ENCODE peak calls at places on chromosomes 5 and 9, in ten cellular contexts. One of them, this sample, is unnamed.

GRCh38 chr9:89168901-89169813 is 9.5 kb downstream of the SHC3 start:
- DNase-seq in CD4-positive, alpha-beta T cell: no peak
- DNase-seq in psoas muscle: no peak
- DNase-seq in amniotic stem cell: no peak
- DNase-seq in astrocyte of the cerebellum: no peak
- DNase-seq in activated CD8-positive, alpha-beta memory T cell treated with anti-CD3 and anti-CD28 coated beads, Interleukin-2, amount 50 U/mL, for 48 hours: no peak
- DNase-seq in dorsolateral prefrontal cortex: no peak
- DNase-seq in NCI-H1417 treated with DMSO at 0.1 percent for 48 hours: no peak
- DNase-seq in KBM-7: no peak
- DNase-seq in activated effector memory CD4-positive, alpha-beta T cell treated with Interleukin-2 at 50 U/mL for 16 hours: no peak
- DNase-seq in this sample: no peak

GRCh38 chr5:69415584-69415958 is 655 bp downstream of the MARVELD2 start:
- DNase-seq in CD4-positive, alpha-beta T cell: no peak
- DNase-seq in psoas muscle: no peak
- DNase-seq in amniotic stem cell: no peak
- DNase-seq in astrocyte of the cerebellum: no peak
- DNase-seq in activated CD8-positive, alpha-beta memory T cell treated with anti-CD3 and anti-CD28 coated beads, Interleukin-2, amount 50 U/mL, for 48 hours: no peak
- DNase-seq in dorsolateral prefrontal cortex: no peak
- DNase-seq in NCI-H1417 treated with DMSO at 0.1 percent for 48 hours: no peak
- DNase-seq in KBM-7: no peak
- DNase-seq in activated effector memory CD4-positive, alpha-beta T cell treated with Interleukin-2 at 50 U/mL for 16 hours: no peak
- DNase-seq in this sample: no peak

GRCh38 chr5:115873392-115873791 is 31.7 kb downstream of the AP3S1 start:
- DNase-seq in CD4-positive, alpha-beta T cell: no peak
- DNase-seq in psoas muscle: no peak
- DNase-seq in amniotic stem cell: no peak
- DNase-seq in astrocyte of the cerebellum: peak; percentile 26
- DNase-seq in activated CD8-positive, alpha-beta memory T cell treated with anti-CD3 and anti-CD28 coated beads, Interleukin-2, amount 50 U/mL, for 48 hours: no peak
- DNase-seq in dorsolateral prefrontal cortex: no peak
- DNase-seq in NCI-H1417 treated with DMSO at 0.1 percent for 48 hours: no peak
- DNase-seq in KBM-7: no peak
- DNase-seq in activated effector memory CD4-positive, alpha-beta T cell treated with Interleukin-2 at 50 U/mL for 16 hours: no peak
- DNase-seq in this sample: no peak

GRCh38 chr9:101601904-101602765 is 7.4 kb upstream of the PPP3R2 start:
- DNase-seq in CD4-positive, alpha-beta T cell: no peak
- DNase-seq in psoas muscle: no peak
- DNase-seq in amniotic stem cell: no peak
- DNase-seq in astrocyte of the cerebellum: peak; percentile 31
- DNase-seq in activated CD8-positive, alpha-beta memory T cell treated with anti-CD3 and anti-CD28 coated beads, Interleukin-2, amount 50 U/mL, for 48 hours: no peak
- DNase-seq in dorsolateral prefrontal cortex: no peak
- DNase-seq in NCI-H1417 treated with DMSO at 0.1 percent for 48 hours: peak; percentile 54
- DNase-seq in KBM-7: peak; percentile 50
- DNase-seq in activated effector memory CD4-positive, alpha-beta T cell treated with Interleukin-2 at 50 U/mL for 16 hours: no peak
- DNase-seq in this sample: peak; percentile 61

GRCh38 chr5:10479226-10479721 is 37.6 kb downstream of the ROPN1L start:
- DNase-seq in CD4-positive, alpha-beta T cell: no peak
- DNase-seq in psoas muscle: no peak
- DNase-seq in amniotic stem cell: peak; percentile 52
- DNase-seq in astrocyte of the cerebellum: peak; percentile 48
- DNase-seq in activated CD8-positive, alpha-beta memory T cell treated with anti-CD3 and anti-CD28 coated beads, Interleukin-2, amount 50 U/mL, for 48 hours: no peak
- DNase-seq in dorsolateral prefrontal cortex: no peak
- DNase-seq in NCI-H1417 treated with DMSO at 0.1 percent for 48 hours: no peak
- DNase-seq in KBM-7: no peak
- DNase-seq in activated effector memory CD4-positive, alpha-beta T cell treated with Interleukin-2 at 50 U/mL for 16 hours: no peak
- DNase-seq in this sample: no peak

GRCh38 chr5:108167174-108167573 is 214.7 kb downstream of the FBXL17 start:
- DNase-seq in CD4-positive, alpha-beta T cell: no peak
- DNase-seq in psoas muscle: no peak
- DNase-seq in amniotic stem cell: no peak
- DNase-seq in astrocyte of the cerebellum: no peak
- DNase-seq in activated CD8-positive, alpha-beta memory T cell treated with anti-CD3 and anti-CD28 coated beads, Interleukin-2, amount 50 U/mL, for 48 hours: no peak
- DNase-seq in dorsolateral prefrontal cortex: no peak
- DNase-seq in NCI-H1417 treated with DMSO at 0.1 percent for 48 hours: no peak
- DNase-seq in KBM-7: no peak
- DNase-seq in activated effector memory CD4-positive, alpha-beta T cell treated with Interleukin-2 at 50 U/mL for 16 hours: no peak
- DNase-seq in this sample: no peak

GRCh38 chr5:55829956-55830355 is 21.2 kb upstream of the IL31RA start:
- DNase-seq in CD4-positive, alpha-beta T cell: no peak
- DNase-seq in psoas muscle: no peak
- DNase-seq in amniotic stem cell: no peak
- DNase-seq in astrocyte of the cerebellum: no peak
- DNase-seq in activated CD8-positive, alpha-beta memory T cell treated with anti-CD3 and anti-CD28 coated beads, Interleukin-2, amount 50 U/mL, for 48 hours: no peak
- DNase-seq in dorsolateral prefrontal cortex: no peak
- DNase-seq in NCI-H1417 treated with DMSO at 0.1 percent for 48 hours: no peak
- DNase-seq in KBM-7: no peak
- DNase-seq in activated effector memory CD4-positive, alpha-beta T cell treated with Interleukin-2 at 50 U/mL for 16 hours: no peak
- DNase-seq in this sample: no peak

GRCh38 chr9:20620658-20621552 is 1.4 kb downstream of the MLLT3 start:
- DNase-seq in CD4-positive, alpha-beta T cell: peak; percentile 73
- DNase-seq in psoas muscle: peak; percentile 65
- DNase-seq in amniotic stem cell: no peak
- DNase-seq in astrocyte of the cerebellum: no peak
- DNase-seq in activated CD8-positive, alpha-beta memory T cell treated with anti-CD3 and anti-CD28 coated beads, Interleukin-2, amount 50 U/mL, for 48 hours: peak; percentile 76
- DNase-seq in dorsolateral prefrontal cortex: peak; percentile 40
- DNase-seq in NCI-H1417 treated with DMSO at 0.1 percent for 48 hours: no peak
- DNase-seq in KBM-7: peak; percentile 54
- DNase-seq in activated effector memory CD4-positive, alpha-beta T cell treated with Interleukin-2 at 50 U/mL for 16 hours: peak; percentile 51
- DNase-seq in this sample: peak; percentile 2

GRCh38 chr5:17292434-17293015 is 75.1 kb downstream of the BASP1 start:
- DNase-seq in CD4-positive, alpha-beta T cell: no peak
- DNase-seq in psoas muscle: no peak
- DNase-seq in amniotic stem cell: no peak
- DNase-seq in astrocyte of the cerebellum: no peak
- DNase-seq in activated CD8-positive, alpha-beta memory T cell treated with anti-CD3 and anti-CD28 coated beads, Interleukin-2, amount 50 U/mL, for 48 hours: no peak
- DNase-seq in dorsolateral prefrontal cortex: no peak
- DNase-seq in NCI-H1417 treated with DMSO at 0.1 percent for 48 hours: no peak
- DNase-seq in KBM-7: no peak
- DNase-seq in activated effector memory CD4-positive, alpha-beta T cell treated with Interleukin-2 at 50 U/mL for 16 hours: no peak
- DNase-seq in this sample: no peak

GRCh38 chr9:2559212-2560152 is 62.1 kb upstream of the VLDLR start:
- DNase-seq in CD4-positive, alpha-beta T cell: no peak
- DNase-seq in psoas muscle: peak; percentile 77
- DNase-seq in amniotic stem cell: peak; percentile 80
- DNase-seq in astrocyte of the cerebellum: peak; percentile 88
- DNase-seq in activated CD8-positive, alpha-beta memory T cell treated with anti-CD3 and anti-CD28 coated beads, Interleukin-2, amount 50 U/mL, for 48 hours: no peak
- DNase-seq in dorsolateral prefrontal cortex: peak; percentile 48
- DNase-seq in NCI-H1417 treated with DMSO at 0.1 percent for 48 hours: no peak
- DNase-seq in KBM-7: no peak
- DNase-seq in activated effector memory CD4-positive, alpha-beta T cell treated with Interleukin-2 at 50 U/mL for 16 hours: no peak
- DNase-seq in this sample: no peak

GRCh38 chr9:136345281-136346156 is 18.0 kb downstream of the DNLZ start:
- DNase-seq in CD4-positive, alpha-beta T cell: no peak
- DNase-seq in psoas muscle: peak; percentile 75
- DNase-seq in amniotic stem cell: no peak
- DNase-seq in astrocyte of the cerebellum: no peak
- DNase-seq in activated CD8-positive, alpha-beta memory T cell treated with anti-CD3 and anti-CD28 coated beads, Interleukin-2, amount 50 U/mL, for 48 hours: no peak
- DNase-seq in dorsolateral prefrontal cortex: peak; percentile 87
- DNase-seq in NCI-H1417 treated with DMSO at 0.1 percent for 48 hours: no peak
- DNase-seq in KBM-7: no peak
- DNase-seq in activated effector memory CD4-positive, alpha-beta T cell treated with Interleukin-2 at 50 U/mL for 16 hours: no peak
- DNase-seq in this sample: no peak

GRCh38 chr5:59542841-59543825 is 350.4 kb downstream of the PDE4D start:
- DNase-seq in CD4-positive, alpha-beta T cell: no peak
- DNase-seq in psoas muscle: peak; percentile 86
- DNase-seq in amniotic stem cell: no peak
- DNase-seq in astrocyte of the cerebellum: peak; percentile 76
- DNase-seq in activated CD8-positive, alpha-beta memory T cell treated with anti-CD3 and anti-CD28 coated beads, Interleukin-2, amount 50 U/mL, for 48 hours: no peak
- DNase-seq in dorsolateral prefrontal cortex: peak; percentile 31
- DNase-seq in NCI-H1417 treated with DMSO at 0.1 percent for 48 hours: no peak
- DNase-seq in KBM-7: no peak
- DNase-seq in activated effector memory CD4-positive, alpha-beta T cell treated with Interleukin-2 at 50 U/mL for 16 hours: no peak
- DNase-seq in this sample: no peak

GRCh38 chr9:122206118-122207046 is 22.4 kb downstream of the LHX6 start:
- DNase-seq in CD4-positive, alpha-beta T cell: no peak
- DNase-seq in psoas muscle: no peak
- DNase-seq in amniotic stem cell: peak; percentile 14
- DNase-seq in astrocyte of the cerebellum: peak; percentile 73
- DNase-seq in activated CD8-positive, alpha-beta memory T cell treated with anti-CD3 and anti-CD28 coated beads, Interleukin-2, amount 50 U/mL, for 48 hours: no peak
- DNase-seq in dorsolateral prefrontal cortex: no peak
- DNase-seq in NCI-H1417 treated with DMSO at 0.1 percent for 48 hours: no peak
- DNase-seq in KBM-7: no peak
- DNase-seq in activated effector memory CD4-positive, alpha-beta T cell treated with Interleukin-2 at 50 U/mL for 16 hours: no peak
- DNase-seq in this sample: no peak

GRCh38 chr9:100671811-100672305 is 94.0 kb downstream of the CAVIN4 start:
- DNase-seq in CD4-positive, alpha-beta T cell: no peak
- DNase-seq in psoas muscle: no peak
- DNase-seq in amniotic stem cell: no peak
- DNase-seq in astrocyte of the cerebellum: no peak
- DNase-seq in activated CD8-positive, alpha-beta memory T cell treated with anti-CD3 and anti-CD28 coated beads, Interleukin-2, amount 50 U/mL, for 48 hours: no peak
- DNase-seq in dorsolateral prefrontal cortex: no peak
- DNase-seq in NCI-H1417 treated with DMSO at 0.1 percent for 48 hours: no peak
- DNase-seq in KBM-7: no peak
- DNase-seq in activated effector memory CD4-positive, alpha-beta T cell treated with Interleukin-2 at 50 U/mL for 16 hours: no peak
- DNase-seq in this sample: no peak

GRCh38 chr5:176889321-176890280 is 9.5 kb downstream of the HK3 start:
- DNase-seq in CD4-positive, alpha-beta T cell: no peak
- DNase-seq in psoas muscle: no peak
- DNase-seq in amniotic stem cell: no peak
- DNase-seq in astrocyte of the cerebellum: no peak
- DNase-seq in activated CD8-positive, alpha-beta memory T cell treated with anti-CD3 and anti-CD28 coated beads, Interleukin-2, amount 50 U/mL, for 48 hours: no peak
- DNase-seq in dorsolateral prefrontal cortex: no peak
- DNase-seq in NCI-H1417 treated with DMSO at 0.1 percent for 48 hours: no peak
- DNase-seq in KBM-7: no peak
- DNase-seq in activated effector memory CD4-positive, alpha-beta T cell treated with Interleukin-2 at 50 U/mL for 16 hours: no peak
- DNase-seq in this sample: no peak

GRCh38 chr5:79702606-79703380 is 13.2 kb downstream of the CMYA5 start:
- DNase-seq in CD4-positive, alpha-beta T cell: peak; percentile 17
- DNase-seq in psoas muscle: peak; percentile 55
- DNase-seq in amniotic stem cell: no peak
- DNase-seq in astrocyte of the cerebellum: no peak
- DNase-seq in activated CD8-positive, alpha-beta memory T cell treated with anti-CD3 and anti-CD28 coated beads, Interleukin-2, amount 50 U/mL, for 48 hours: peak; percentile 56
- DNase-seq in dorsolateral prefrontal cortex: no peak
- DNase-seq in NCI-H1417 treated with DMSO at 0.1 percent for 48 hours: no peak
- DNase-seq in KBM-7: peak; percentile 28
- DNase-seq in activated effector memory CD4-positive, alpha-beta T cell treated with Interleukin-2 at 50 U/mL for 16 hours: no peak
- DNase-seq in this sample: peak; percentile 65

GRCh38 chr9:116190997-116191396 is 37.4 kb downstream of the PAPPA start:
- DNase-seq in CD4-positive, alpha-beta T cell: no peak
- DNase-seq in psoas muscle: no peak
- DNase-seq in amniotic stem cell: no peak
- DNase-seq in astrocyte of the cerebellum: no peak
- DNase-seq in activated CD8-positive, alpha-beta memory T cell treated with anti-CD3 and anti-CD28 coated beads, Interleukin-2, amount 50 U/mL, for 48 hours: no peak
- DNase-seq in dorsolateral prefrontal cortex: no peak
- DNase-seq in NCI-H1417 treated with DMSO at 0.1 percent for 48 hours: no peak
- DNase-seq in KBM-7: no peak
- DNase-seq in activated effector memory CD4-positive, alpha-beta T cell treated with Interleukin-2 at 50 U/mL for 16 hours: no peak
- DNase-seq in this sample: no peak

GRCh38 chr9:136507992-136508375 is 25.1 kb upstream of the SEC16A start:
- DNase-seq in CD4-positive, alpha-beta T cell: no peak
- DNase-seq in psoas muscle: no peak
- DNase-seq in amniotic stem cell: no peak
- DNase-seq in astrocyte of the cerebellum: no peak
- DNase-seq in activated CD8-positive, alpha-beta memory T cell treated with anti-CD3 and anti-CD28 coated beads, Interleukin-2, amount 50 U/mL, for 48 hours: no peak
- DNase-seq in dorsolateral prefrontal cortex: no peak
- DNase-seq in NCI-H1417 treated with DMSO at 0.1 percent for 48 hours: no peak
- DNase-seq in KBM-7: no peak
- DNase-seq in activated effector memory CD4-positive, alpha-beta T cell treated with Interleukin-2 at 50 U/mL for 16 hours: no peak
- DNase-seq in this sample: no peak

GRCh38 chr5:167804512-167805220 is 486.8 kb upstream of the WWC1 start:
- DNase-seq in CD4-positive, alpha-beta T cell: no peak
- DNase-seq in psoas muscle: no peak
- DNase-seq in amniotic stem cell: no peak
- DNase-seq in astrocyte of the cerebellum: no peak
- DNase-seq in activated CD8-positive, alpha-beta memory T cell treated with anti-CD3 and anti-CD28 coated beads, Interleukin-2, amount 50 U/mL, for 48 hours: no peak
- DNase-seq in dorsolateral prefrontal cortex: no peak
- DNase-seq in NCI-H1417 treated with DMSO at 0.1 percent for 48 hours: no peak
- DNase-seq in KBM-7: no peak
- DNase-seq in activated effector memory CD4-positive, alpha-beta T cell treated with Interleukin-2 at 50 U/mL for 16 hours: no peak
- DNase-seq in this sample: no peak

GRCh38 chr9:130714586-130715110 is 21.1 kb downstream of the EXOSC2 start:
- DNase-seq in CD4-positive, alpha-beta T cell: no peak
- DNase-seq in psoas muscle: no peak
- DNase-seq in amniotic stem cell: no peak
- DNase-seq in astrocyte of the cerebellum: no peak
- DNase-seq in activated CD8-positive, alpha-beta memory T cell treated with anti-CD3 and anti-CD28 coated beads, Interleukin-2, amount 50 U/mL, for 48 hours: no peak
- DNase-seq in dorsolateral prefrontal cortex: no peak
- DNase-seq in NCI-H1417 treated with DMSO at 0.1 percent for 48 hours: no peak
- DNase-seq in KBM-7: no peak
- DNase-seq in activated effector memory CD4-positive, alpha-beta T cell treated with Interleukin-2 at 50 U/mL for 16 hours: no peak
- DNase-seq in this sample: no peak

GRCh38 chr5:138536665-138537315 is 6.2 kb downstream of the ETF1 start:
- DNase-seq in CD4-positive, alpha-beta T cell: no peak
- DNase-seq in psoas muscle: no peak
- DNase-seq in amniotic stem cell: no peak
- DNase-seq in astrocyte of the cerebellum: no peak
- DNase-seq in activated CD8-positive, alpha-beta memory T cell treated with anti-CD3 and anti-CD28 coated beads, Interleukin-2, amount 50 U/mL, for 48 hours: no peak
- DNase-seq in dorsolateral prefrontal cortex: no peak
- DNase-seq in NCI-H1417 treated with DMSO at 0.1 percent for 48 hours: no peak
- DNase-seq in KBM-7: peak; percentile 50
- DNase-seq in activated effector memory CD4-positive, alpha-beta T cell treated with Interleukin-2 at 50 U/mL for 16 hours: no peak
- DNase-seq in this sample: peak; percentile 42

GRCh38 chr5:40677456-40677855 is 2.3 kb upstream of the PTGER4 start:
- DNase-seq in CD4-positive, alpha-beta T cell: no peak
- DNase-seq in psoas muscle: no peak
- DNase-seq in amniotic stem cell: no peak
- DNase-seq in astrocyte of the cerebellum: no peak
- DNase-seq in activated CD8-positive, alpha-beta memory T cell treated with anti-CD3 and anti-CD28 coated beads, Interleukin-2, amount 50 U/mL, for 48 hours: no peak
- DNase-seq in dorsolateral prefrontal cortex: no peak
- DNase-seq in NCI-H1417 treated with DMSO at 0.1 percent for 48 hours: no peak
- DNase-seq in KBM-7: no peak
- DNase-seq in activated effector memory CD4-positive, alpha-beta T cell treated with Interleukin-2 at 50 U/mL for 16 hours: no peak
- DNase-seq in this sample: no peak

GRCh38 chr5:8884029-8884428 is 661.8 kb downstream of the SEMA5A start:
- DNase-seq in CD4-positive, alpha-beta T cell: no peak
- DNase-seq in psoas muscle: no peak
- DNase-seq in amniotic stem cell: no peak
- DNase-seq in astrocyte of the cerebellum: no peak
- DNase-seq in activated CD8-positive, alpha-beta memory T cell treated with anti-CD3 and anti-CD28 coated beads, Interleukin-2, amount 50 U/mL, for 48 hours: no peak
- DNase-seq in dorsolateral prefrontal cortex: no peak
- DNase-seq in NCI-H1417 treated with DMSO at 0.1 percent for 48 hours: no peak
- DNase-seq in KBM-7: no peak
- DNase-seq in activated effector memory CD4-positive, alpha-beta T cell treated with Interleukin-2 at 50 U/mL for 16 hours: no peak
- DNase-seq in this sample: no peak

GRCh38 chr5:33850100-33850594 is 41.6 kb downstream of the ADAMTS12 start:
- DNase-seq in CD4-positive, alpha-beta T cell: no peak
- DNase-seq in psoas muscle: no peak
- DNase-seq in amniotic stem cell: no peak
- DNase-seq in astrocyte of the cerebellum: peak; percentile 32
- DNase-seq in activated CD8-positive, alpha-beta memory T cell treated with anti-CD3 and anti-CD28 coated beads, Interleukin-2, amount 50 U/mL, for 48 hours: peak; percentile 65
- DNase-seq in dorsolateral prefrontal cortex: no peak
- DNase-seq in NCI-H1417 treated with DMSO at 0.1 percent for 48 hours: no peak
- DNase-seq in KBM-7: peak; percentile 2
- DNase-seq in activated effector memory CD4-positive, alpha-beta T cell treated with Interleukin-2 at 50 U/mL for 16 hours: peak; percentile 24
- DNase-seq in this sample: no peak

GRCh38 chr5:159415301-159415937 is 85.1 kb upstream of the IL12B start:
- DNase-seq in CD4-positive, alpha-beta T cell: no peak
- DNase-seq in psoas muscle: no peak
- DNase-seq in amniotic stem cell: no peak
- DNase-seq in astrocyte of the cerebellum: no peak
- DNase-seq in activated CD8-positive, alpha-beta memory T cell treated with anti-CD3 and anti-CD28 coated beads, Interleukin-2, amount 50 U/mL, for 48 hours: no peak
- DNase-seq in dorsolateral prefrontal cortex: no peak
- DNase-seq in NCI-H1417 treated with DMSO at 0.1 percent for 48 hours: no peak
- DNase-seq in KBM-7: no peak
- DNase-seq in activated effector memory CD4-positive, alpha-beta T cell treated with Interleukin-2 at 50 U/mL for 16 hours: no peak
- DNase-seq in this sample: no peak

GRCh38 chr5:139468421-139468931 is 2.3 kb upstream of the SMIM33 start:
- DNase-seq in CD4-positive, alpha-beta T cell: no peak
- DNase-seq in psoas muscle: no peak
- DNase-seq in amniotic stem cell: no peak
- DNase-seq in astrocyte of the cerebellum: no peak
- DNase-seq in activated CD8-positive, alpha-beta memory T cell treated with anti-CD3 and anti-CD28 coated beads, Interleukin-2, amount 50 U/mL, for 48 hours: no peak
- DNase-seq in dorsolateral prefrontal cortex: no peak
- DNase-seq in NCI-H1417 treated with DMSO at 0.1 percent for 48 hours: no peak
- DNase-seq in KBM-7: peak; percentile 46
- DNase-seq in activated effector memory CD4-positive, alpha-beta T cell treated with Interleukin-2 at 50 U/mL for 16 hours: no peak
- DNase-seq in this sample: peak; percentile 28

GRCh38 chr9:128011071-128011817 is 30.5 kb upstream of the EEIG1 start:
- DNase-seq in CD4-positive, alpha-beta T cell: no peak
- DNase-seq in psoas muscle: no peak
- DNase-seq in amniotic stem cell: no peak
- DNase-seq in astrocyte of the cerebellum: no peak
- DNase-seq in activated CD8-positive, alpha-beta memory T cell treated with anti-CD3 and anti-CD28 coated beads, Interleukin-2, amount 50 U/mL, for 48 hours: no peak
- DNase-seq in dorsolateral prefrontal cortex: no peak
- DNase-seq in NCI-H1417 treated with DMSO at 0.1 percent for 48 hours: no peak
- DNase-seq in KBM-7: peak; percentile 31
- DNase-seq in activated effector memory CD4-positive, alpha-beta T cell treated with Interleukin-2 at 50 U/mL for 16 hours: no peak
- DNase-seq in this sample: peak; percentile 24

GRCh38 chr5:1439388-1440097 is 5.7 kb downstream of the SLC6A3 start:
- DNase-seq in CD4-positive, alpha-beta T cell: no peak
- DNase-seq in psoas muscle: no peak
- DNase-seq in amniotic stem cell: no peak
- DNase-seq in astrocyte of the cerebellum: no peak
- DNase-seq in activated CD8-positive, alpha-beta memory T cell treated with anti-CD3 and anti-CD28 coated beads, Interleukin-2, amount 50 U/mL, for 48 hours: no peak
- DNase-seq in dorsolateral prefrontal cortex: no peak
- DNase-seq in NCI-H1417 treated with DMSO at 0.1 percent for 48 hours: no peak
- DNase-seq in KBM-7: no peak
- DNase-seq in activated effector memory CD4-positive, alpha-beta T cell treated with Interleukin-2 at 50 U/mL for 16 hours: no peak
- DNase-seq in this sample: no peak